ENCODE peak calls at places on chromosomes 11 and 22, in four cellular contexts. B, E, M and T are unnamed samples.
A peak's percentile ranks its signal among the peaks of the same experiment; 100 is the strongest.

GRCh38 chr11:12354750-12355545 is 22.4 kb upstream of the PARVA start:
- DNase-seq in B (no peak), E (no peak), M (no peak), T (no peak)

GRCh38 chr22:42621505-42622002 is 6.9 kb upstream of the POLDIP3 start:
- DNase-seq in B (peak; percentile 83), E (peak; percentile 93), M (peak; percentile 70), T (peak; percentile 70)

GRCh38 chr11:69664103-69664775 is 10.9 kb downstream of the LTO1 start:
- DNase-seq in B (no peak), E (no peak), M (no peak), T (no peak)

GRCh38 chr22:42770941-42771647 is 50.4 kb upstream of the A4GALT start:
- DNase-seq in B (no peak), E (peak; percentile 23), M (no peak), T (peak; percentile 46)

GRCh38 chr11:129375731-129376657 is at the start of gene BARX2:
- DNase-seq in B (peak; percentile 81), E (peak; percentile 91), M (peak; percentile 71), T (peak; percentile 86)

GRCh38 chr11:71998649-71999310 is at the start of gene IL18BP:
- DNase-seq in B (peak; percentile 79), E (no peak), M (no peak), T (peak; percentile 68)

GRCh38 chr11:33651555-33651954 is 49.1 kb downstream of the C11orf91 start:
- DNase-seq in B (no peak), E (no peak), M (no peak), T (no peak)

GRCh38 chr22:22855617-22856308 is 31.9 kb upstream of the IGLL5 start:
- DNase-seq in B (peak; percentile 65), E (peak; percentile 54), M (no peak), T (no peak)

GRCh38 chr11:84901986-84902385 is 725.2 kb downstream of the DLG2 start:
- DNase-seq in B (no peak), E (no peak), M (peak; percentile 6), T (no peak)

GRCh38 chr22:37282385-37282677 is at the start of gene CYTH4:
- DNase-seq in B (peak; percentile 93), E (no peak), M (no peak), T (peak; percentile 90)

GRCh38 chr11:44108260-44108659 is 12.8 kb downstream of the EXT2 start:
- DNase-seq in B (no peak), E (no peak), M (no peak), T (no peak)

GRCh38 chr11:128195057-128195751 is 392.2 kb downstream of the ETS1 start:
- DNase-seq in B (peak; percentile 77), E (no peak), M (peak; percentile 47), T (peak; percentile 45)

GRCh38 chr11:111299111-111300026 is 1.0 kb downstream of the POU2AF3 start:
- DNase-seq in B (peak; percentile 83), E (peak; percentile 75), M (peak; percentile 46), T (peak; percentile 73)

DNA sequence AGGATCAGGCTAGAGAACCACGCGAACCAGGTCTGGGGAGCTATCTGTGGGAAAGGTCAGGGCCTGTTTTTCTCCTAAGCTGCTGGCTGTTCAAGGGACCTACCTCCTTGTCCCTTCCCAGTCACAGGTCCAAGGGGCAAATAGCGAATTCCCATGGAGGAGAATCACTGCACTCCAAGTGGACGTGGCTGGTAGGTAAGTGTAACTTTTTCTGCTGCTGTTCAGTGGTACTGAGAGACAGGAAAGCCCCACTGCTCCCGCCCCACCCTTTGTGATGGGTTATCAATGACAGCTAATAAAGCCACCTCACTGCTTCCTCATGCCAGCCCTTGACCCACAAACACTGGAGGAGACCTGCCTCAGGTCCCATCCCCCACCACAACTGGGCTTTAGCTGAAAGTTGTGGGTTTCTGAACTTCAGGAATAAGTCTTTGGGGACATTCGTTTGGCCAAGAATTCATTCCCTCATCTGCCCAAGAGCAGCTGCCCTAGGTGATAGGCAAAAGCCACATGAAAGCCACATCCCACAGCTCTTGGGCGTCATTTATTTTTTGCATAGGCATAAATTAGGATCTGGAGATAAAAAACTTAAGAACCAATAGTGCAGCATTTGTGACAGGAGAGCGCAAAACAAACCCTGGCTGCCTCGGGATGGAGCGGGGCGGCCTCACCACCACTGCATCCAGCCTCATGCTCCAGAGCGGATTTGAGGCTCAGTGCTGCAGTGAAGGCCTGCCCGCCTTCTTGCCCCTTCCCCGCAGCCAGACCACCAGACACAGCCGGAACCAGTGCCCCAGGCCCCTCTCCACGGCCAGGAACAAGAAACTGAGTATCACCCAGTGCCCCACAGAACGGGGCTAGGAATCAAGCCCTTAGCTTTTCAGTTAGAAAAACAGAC is 21.3 kb downstream of the SUN2 start:
- DNase-seq in B (peak; percentile 72), E (no peak), M (no peak), T (no peak)
- H3K36me3 ChIP-seq in B (peaks cover 82% of the 10 kb centered on the region), E (no peaks in the 10 kb centered on the region), M (peaks cover 47% of the 10 kb centered on the region), T (peaks cover 26% of the 10 kb centered on the region)

GRCh38 chr22:17612057-17612456 is 16.5 kb downstream of the ATP6V1E1 start:
- DNase-seq in B (no peak), E (no peak), M (no peak), T (no peak)
- H3K36me3 ChIP-seq in B (peaks cover 75% of the 10 kb centered on the region), E (peaks cover 16% of the 10 kb centered on the region), M (peaks cover 3% of the 10 kb centered on the region), T (peaks cover 56% of the 10 kb centered on the region)

DNA sequence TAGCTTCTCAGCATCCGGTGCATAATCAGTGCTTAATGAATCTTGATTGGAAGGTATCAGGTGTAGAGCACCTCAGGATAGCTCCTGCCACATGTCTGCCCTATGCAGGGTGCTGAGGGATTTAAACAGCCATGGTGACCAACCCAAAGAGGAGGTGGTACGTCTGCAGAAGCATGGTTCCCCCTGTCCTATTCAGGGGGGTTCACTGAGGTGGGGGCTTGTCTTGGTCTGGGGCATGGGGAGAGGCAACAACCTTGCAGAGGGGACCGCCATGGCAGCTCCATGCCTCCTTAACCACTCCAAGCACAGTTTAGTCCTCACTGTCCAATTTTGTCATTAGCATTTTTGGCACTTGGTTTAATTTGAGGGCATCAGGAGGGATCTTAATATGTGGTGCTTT is 24.9 kb downstream of the UBE2L3 start:
- DNase-seq in B (no peak), E (no peak), M (no peak), T (no peak)
- H3K36me3 ChIP-seq in B (peaks cover 46% of the 10 kb centered on the region), E (peaks cover 5% of the 10 kb centered on the region), M (peaks cover 14% of the 10 kb centered on the region), T (peaks cover 43% of the 10 kb centered on the region)

GRCh38 chr11:94857337-94857736 is 89.2 kb downstream of the AMOTL1 start:
- DNase-seq in B (no peak), E (no peak), M (no peak), T (no peak)

GRCh38 chr11:94858012-94858705 is 90.0 kb downstream of the AMOTL1 start:
- DNase-seq in B (no peak), E (no peak), M (no peak), T (no peak)

GRCh38 chr11:94864646-94865045 is 96.5 kb downstream of the AMOTL1 start:
- DNase-seq in B (no peak), E (no peak), M (no peak), T (no peak)

GRCh38 chr11:94860333-94860732 is 92.2 kb downstream of the AMOTL1 start:
- DNase-seq in B (no peak), E (no peak), M (no peak), T (no peak)

GRCh38 chr11:94861306-94861845 is 93.2 kb downstream of the AMOTL1 start:
- DNase-seq in B (no peak), E (no peak), M (no peak), T (no peak)
- H3K36me3 ChIP-seq in B (peaks cover 31% of the 10 kb centered on the region), E (no peaks in the 10 kb centered on the region), M (peaks cover 19% of the 10 kb centered on the region), T (peaks cover 26% of the 10 kb centered on the region)

DNA sequence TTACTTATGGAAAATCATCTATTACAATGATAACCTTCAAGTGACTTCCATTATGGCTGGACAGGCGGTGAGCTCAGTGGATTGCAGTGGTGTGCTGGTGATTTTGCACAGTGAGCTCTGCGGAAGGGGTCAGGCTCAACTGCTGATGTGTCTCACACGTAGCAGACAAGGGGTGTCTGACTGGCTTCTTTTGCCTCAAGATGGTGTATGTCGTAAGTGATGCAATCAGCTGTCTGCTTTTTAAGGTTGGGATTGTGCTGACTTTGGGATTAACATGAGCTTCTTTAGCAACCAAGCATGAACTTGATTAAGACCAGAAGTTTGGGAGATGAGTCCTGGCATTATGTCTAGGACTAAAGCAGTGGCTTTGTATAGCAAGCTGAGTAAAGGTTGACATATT is 49.5 kb downstream of the POLD3 start:
- DNase-seq in B (no peak), E (no peak), M (peak; percentile 61), T (no peak)
- H3K36me3 ChIP-seq in B (peaks cover 26% of the 10 kb centered on the region), E (no peaks in the 10 kb centered on the region), M (no peaks in the 10 kb centered on the region), T (peaks cover 24% of the 10 kb centered on the region)

DNA sequence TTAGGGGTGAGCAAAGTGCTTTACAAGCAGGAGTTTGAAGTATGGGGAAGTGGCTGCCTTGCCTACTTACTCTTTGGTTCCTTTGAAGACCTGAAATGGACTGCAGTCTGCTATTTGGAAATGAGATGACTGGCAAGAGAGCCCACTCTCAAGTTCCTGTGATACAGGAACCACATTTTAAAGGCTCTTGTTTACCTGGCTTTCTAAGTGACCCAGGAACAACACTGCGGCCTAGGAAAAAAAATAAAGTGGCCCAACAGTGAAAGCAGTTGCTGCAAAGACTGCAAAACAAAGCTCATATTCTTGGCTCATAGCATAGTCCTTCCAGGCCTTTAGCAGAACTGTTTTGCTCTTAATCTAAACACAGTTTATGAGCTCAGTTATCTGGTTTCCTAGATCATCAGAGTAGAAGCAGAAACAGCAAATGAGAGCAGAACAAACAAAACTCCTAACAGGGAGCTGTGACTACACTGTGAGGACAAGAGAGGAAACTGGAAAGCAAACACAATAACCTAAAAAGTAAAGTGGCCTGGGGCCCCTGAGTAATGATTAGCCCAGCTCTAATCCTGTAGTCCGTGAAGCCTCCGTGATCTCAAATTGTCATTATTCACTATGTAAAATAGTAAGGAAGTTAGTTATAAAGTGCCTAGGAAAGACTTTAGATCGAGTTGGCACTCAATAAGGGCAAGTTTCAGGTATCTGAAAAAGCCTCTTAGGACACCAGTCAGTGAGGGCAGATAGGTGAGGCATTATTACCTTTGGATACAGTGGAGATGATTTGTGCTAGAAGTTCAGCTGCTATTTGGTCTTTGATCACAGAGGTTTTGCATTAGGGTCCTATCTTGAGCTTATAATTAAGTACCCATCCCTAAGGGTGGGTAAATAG is 11.5 kb downstream of the CCDC117 start:
- DNase-seq in B (no peak), E (no peak), M (peak; percentile 28), T (peak; percentile 59)
- H3K36me3 ChIP-seq in B (peaks cover 66% of the 10 kb centered on the region), E (peaks cover 34% of the 10 kb centered on the region), M (peaks cover 6% of the 10 kb centered on the region), T (peaks cover 33% of the 10 kb centered on the region)

GRCh38 chr22:41338614-41339212 is 37.4 kb downstream of the ZC3H7B start:
- DNase-seq in B (no peak), E (no peak), M (peak; percentile 12), T (peak; percentile 54)
- H3K36me3 ChIP-seq in B (peaks cover 93% of the 10 kb centered on the region), E (no peaks in the 10 kb centered on the region), M (peaks cover 35% of the 10 kb centered on the region), T (peaks cover 14% of the 10 kb centered on the region)

DNA sequence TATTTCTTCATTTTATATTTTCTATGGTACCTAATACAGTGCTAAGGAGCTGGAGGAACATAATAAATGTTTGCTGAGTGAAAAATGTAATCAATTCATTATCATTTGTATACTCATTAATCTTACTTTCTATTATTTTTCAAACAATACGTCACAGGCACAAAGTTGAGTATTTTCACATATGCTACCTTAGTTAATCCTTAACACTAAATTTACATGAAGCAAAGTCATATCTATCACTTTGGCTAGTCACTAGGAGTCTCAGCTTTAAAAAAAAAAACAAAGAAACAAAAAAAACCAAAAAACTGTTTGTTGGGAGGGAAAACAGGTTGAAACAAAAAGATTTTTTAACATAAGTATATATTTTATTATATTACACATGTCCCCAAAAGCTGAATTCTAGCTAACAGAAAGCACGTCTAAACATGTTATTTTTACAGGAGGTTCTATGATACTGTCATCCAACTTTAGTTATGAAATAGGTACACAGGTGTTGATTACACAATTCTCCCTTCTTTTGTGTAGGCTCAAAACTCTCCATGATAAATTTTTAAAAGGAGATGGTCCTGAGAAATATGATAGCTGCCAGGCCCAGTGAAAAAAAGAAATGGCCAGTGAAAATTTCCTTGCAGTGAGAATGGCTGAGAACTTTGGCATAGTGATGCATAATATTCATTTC is 14.3 kb downstream of the HPS5 start:
- DNase-seq in B (no peak), E (no peak), M (no peak), T (no peak)
- H3K36me3 ChIP-seq in B (peaks cover 54% of the 10 kb centered on the region), E (no peaks in the 10 kb centered on the region), M (peaks cover 2% of the 10 kb centered on the region), T (peaks cover 57% of the 10 kb centered on the region)